ENCODE peak calls at places on chromosome X, in five cellular contexts. One of them, this sample, is unnamed.

GRCh38 chrX:48761674-48762471 is at the start of gene GLOD5:
- DNase-seq in suprapubic skin: no peak
- DNase-seq in sigmoid colon: no peak
- DNase-seq in K562: peak
- DNase-seq in transverse colon: peak
- DNase-seq in this sample: peak

GRCh38 chrX:13066391-13066790 is 22.0 kb upstream of the FAM9C start:
- DNase-seq in K562: no peak
- DNase-seq in transverse colon: no peak
- DNase-seq in sigmoid colon: no peak
- DNase-seq in suprapubic skin: no peak
- DNase-seq in this sample: no peak

GRCh38 chrX:111348363-111348927 is 63.5 kb downstream of the DCX start:
- DNase-seq in suprapubic skin: no peak
- DNase-seq in transverse colon: no peak
- DNase-seq in K562: no peak
- DNase-seq in sigmoid colon: no peak
- DNase-seq in this sample: no peak

GRCh38 chrX:130702867-130703707 is 199.9 kb downstream of the ENOX2 start:
- DNase-seq in suprapubic skin: no peak
- DNase-seq in K562: no peak
- DNase-seq in sigmoid colon: no peak
- DNase-seq in transverse colon: no peak
- DNase-seq in this sample: no peak

GRCh38 chrX:65685112-65685511 is 17.7 kb downstream of the MSN start:
- DNase-seq in transverse colon: no peak
- DNase-seq in K562: no peak
- DNase-seq in suprapubic skin: no peak
- DNase-seq in sigmoid colon: no peak
- DNase-seq in this sample: no peak

GRCh38 chrX:155938132-155938531 is 57.0 kb downstream of the VAMP7 start:
- DNase-seq in sigmoid colon: no peak
- DNase-seq in transverse colon: no peak
- DNase-seq in suprapubic skin: no peak
- DNase-seq in K562: no peak
- DNase-seq in this sample: no peak

GRCh38 chrX:115339441-115340025 is 50.0 kb downstream of the LUZP4 start:
- DNase-seq in suprapubic skin: no peak
- DNase-seq in transverse colon: no peak
- DNase-seq in K562: no peak
- DNase-seq in sigmoid colon: no peak
- DNase-seq in this sample: no peak

GRCh38 chrX:8971116-8971515 is 62.8 kb downstream of the FAM9B start:
- DNase-seq in suprapubic skin: no peak
- DNase-seq in sigmoid colon: no peak
- DNase-seq in K562: peak
- DNase-seq in transverse colon: no peak
- DNase-seq in this sample: no peak

GRCh38 chrX:47166126-47166525 is 21.1 kb downstream of the RBM10 start:
- DNase-seq in sigmoid colon: no peak
- DNase-seq in K562: no peak
- DNase-seq in suprapubic skin: peak
- DNase-seq in transverse colon: no peak
- DNase-seq in this sample: peak

GRCh38 chrX:39836802-39837420 is 260.8 kb downstream of the BCOR start:
- DNase-seq in sigmoid colon: no peak
- DNase-seq in suprapubic skin: no peak
- DNase-seq in transverse colon: no peak
- DNase-seq in K562: no peak
- DNase-seq in this sample: no peak

GRCh38 chrX:116499780-116500179 is 37.0 kb upstream of the CT83 start:
- DNase-seq in K562: no peak
- DNase-seq in sigmoid colon: no peak
- DNase-seq in transverse colon: no peak
- DNase-seq in suprapubic skin: no peak
- DNase-seq in this sample: no peak

GRCh38 chrX:54029543-54030143 is 14.6 kb downstream of the PHF8 start:
- DNase-seq in K562: no peak
- DNase-seq in transverse colon: no peak
- DNase-seq in sigmoid colon: peak
- DNase-seq in suprapubic skin: no peak
- DNase-seq in this sample: peak

GRCh38 chrX:56728321-56728720 is 722 bp upstream of the NBDY start:
- DNase-seq in suprapubic skin: no peak
- DNase-seq in sigmoid colon: no peak
- DNase-seq in transverse colon: no peak
- DNase-seq in K562: no peak
- DNase-seq in this sample: no peak

GRCh38 chrX:107482046-107482445 is 32.6 kb downstream of the FRMPD3 start:
- DNase-seq in suprapubic skin: no peak
- DNase-seq in transverse colon: no peak
- DNase-seq in K562: no peak
- DNase-seq in sigmoid colon: no peak
- DNase-seq in this sample: no peak

GRCh38 chrX:44020693-44021092 is 47.5 kb upstream of the NDP start:
- DNase-seq in suprapubic skin: no peak
- DNase-seq in transverse colon: no peak
- DNase-seq in sigmoid colon: no peak
- DNase-seq in K562: no peak
- DNase-seq in this sample: no peak

GRCh38 chrX:122094611-122095010 is 1047.2 kb downstream of the GLUD2 start:
- DNase-seq in suprapubic skin: no peak
- DNase-seq in K562: no peak
- DNase-seq in transverse colon: no peak
- DNase-seq in sigmoid colon: no peak
- DNase-seq in this sample: no peak

GRCh38 chrX:106144755-106145639 is 23.1 kb upstream of the PWWP3B start:
- DNase-seq in transverse colon: no peak
- DNase-seq in suprapubic skin: no peak
- DNase-seq in sigmoid colon: no peak
- DNase-seq in K562: no peak
- DNase-seq in this sample: peak

GRCh38 chrX:13014111-13015094 is 30.0 kb downstream of the FAM9C start:
- DNase-seq in transverse colon: no peak
- DNase-seq in suprapubic skin: no peak
- DNase-seq in sigmoid colon: no peak
- DNase-seq in K562: peak
- DNase-seq in this sample: no peak

GRCh38 chrX:106791495-106791894 is 11.0 kb upstream of the TBC1D8B start:
- DNase-seq in suprapubic skin: no peak
- DNase-seq in sigmoid colon: no peak
- DNase-seq in K562: no peak
- DNase-seq in transverse colon: no peak
- DNase-seq in this sample: no peak

GRCh38 chrX:71081348-71082148 is 13.4 kb upstream of the SNX12 start:
- DNase-seq in transverse colon: no peak
- DNase-seq in suprapubic skin: no peak
- DNase-seq in K562: no peak
- DNase-seq in sigmoid colon: no peak
- DNase-seq in this sample: no peak

GRCh38 chrX:117053260-117053659 is 590.5 kb upstream of the CT83 start:
- DNase-seq in suprapubic skin: no peak
- DNase-seq in transverse colon: no peak
- DNase-seq in sigmoid colon: no peak
- DNase-seq in K562: no peak
- DNase-seq in this sample: no peak

GRCh38 chrX:141341341-141341740 is 99.0 kb upstream of the SPANXC start:
- DNase-seq in sigmoid colon: no peak
- DNase-seq in K562: no peak
- DNase-seq in transverse colon: no peak
- DNase-seq in suprapubic skin: no peak
- DNase-seq in this sample: no peak

GRCh38 chrX:119041175-119041574 is 31.6 kb upstream of the CT47C1 start:
- DNase-seq in transverse colon: peak
- DNase-seq in suprapubic skin: no peak
- DNase-seq in sigmoid colon: peak
- DNase-seq in K562: peak
- DNase-seq in this sample: peak

GRCh38 chrX:101550825-101551767 is 749 bp downstream of the ARMCX1 start:
- DNase-seq in suprapubic skin: peak
- DNase-seq in transverse colon: no peak
- DNase-seq in K562: peak
- DNase-seq in sigmoid colon: peak
- DNase-seq in this sample: no peak

GRCh38 chrX:37685452-37686347 is at the start of gene XK:
- DNase-seq in sigmoid colon: peak
- DNase-seq in K562: peak
- DNase-seq in transverse colon: peak
- DNase-seq in suprapubic skin: no peak
- DNase-seq in this sample: peak
- TF ChIP-seq POLR2A in sigmoid colon: no peak
- TF ChIP-seq POLR2A in K562: peak
- TF ChIP-seq POLR2A in transverse colon: peak
- TF ChIP-seq POLR2A in suprapubic skin: no peak
- TF ChIP-seq POLR2A in this sample: no peak

DNA sequence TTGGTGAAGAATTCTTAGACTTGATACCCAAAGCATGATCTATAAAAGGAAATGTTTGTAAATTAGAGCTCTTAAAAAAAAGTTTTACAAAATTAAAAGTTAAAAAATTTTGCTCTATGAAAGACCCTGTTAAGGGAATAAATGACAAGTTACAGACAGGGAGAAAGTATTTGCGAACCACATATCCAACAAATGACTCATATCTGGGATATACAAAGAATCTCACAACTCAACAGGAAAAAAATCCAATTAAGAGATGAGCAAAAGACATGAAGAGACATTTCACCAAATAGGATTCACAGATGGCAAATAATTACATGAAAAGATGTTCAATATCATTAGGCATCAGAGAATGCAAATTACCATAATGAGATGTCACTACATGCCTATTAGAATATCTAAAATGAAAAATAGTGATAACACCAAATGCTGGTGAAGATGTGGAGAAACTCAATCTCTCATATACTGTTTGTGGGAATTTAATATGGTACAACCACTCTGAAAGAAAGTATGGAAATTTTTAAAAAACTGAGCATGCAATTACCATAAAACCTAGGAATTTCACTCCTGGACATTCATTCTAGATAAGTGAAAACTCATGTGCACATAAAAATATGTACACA is 100.8 kb upstream of the EOLA2 start:
- DNase-seq in transverse colon: no peak
- DNase-seq in suprapubic skin: no peak
- DNase-seq in K562: no peak
- DNase-seq in sigmoid colon: no peak
- DNase-seq in this sample: no peak
- TF ChIP-seq POLR2AphosphoS5 in transverse colon: no peak
- TF ChIP-seq POLR2AphosphoS5 in suprapubic skin: no peak
- TF ChIP-seq POLR2AphosphoS5 in K562: no peak
- TF ChIP-seq POLR2AphosphoS5 in sigmoid colon: no peak
- TF ChIP-seq POLR2AphosphoS5 in this sample: no peak

DNA sequence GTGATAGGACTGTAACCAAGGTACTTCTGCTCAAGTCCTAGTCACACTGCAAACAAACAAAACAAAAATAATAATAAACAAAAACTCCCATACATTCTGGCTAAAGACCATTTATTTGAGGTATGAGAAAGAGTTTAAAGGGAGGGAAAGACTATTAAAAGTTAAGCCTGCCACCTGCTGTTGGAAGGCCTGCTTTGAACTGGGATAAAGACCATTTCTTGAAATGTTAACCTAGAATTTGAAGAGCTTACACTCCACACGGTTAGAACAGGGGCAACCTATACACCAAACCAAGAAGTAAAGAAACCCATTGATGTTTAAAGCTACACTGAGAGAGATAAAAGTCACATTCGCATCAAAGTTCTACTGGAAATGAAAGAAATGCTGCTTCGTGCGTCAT is 548.7 kb upstream of the DIPK2B start:
- DNase-seq in suprapubic skin: no peak
- DNase-seq in K562: no peak
- DNase-seq in transverse colon: no peak
- DNase-seq in sigmoid colon: no peak
- DNase-seq in this sample: no peak
- TF ChIP-seq CTCF in suprapubic skin: no peak
- TF ChIP-seq CTCF in K562: peak
- TF ChIP-seq CTCF in transverse colon: peak
- TF ChIP-seq CTCF in sigmoid colon: no peak
- TF ChIP-seq CTCF in this sample: no peak

GRCh38 chrX:136250191-136251041 is 784 bp downstream of the MAP7D3 start:
- DNase-seq in K562: peak
- DNase-seq in transverse colon: no peak
- DNase-seq in sigmoid colon: no peak
- DNase-seq in suprapubic skin: no peak
- DNase-seq in this sample: no peak
- TF ChIP-seq POLR2A in K562: no peak
- TF ChIP-seq POLR2A in transverse colon: no peak
- TF ChIP-seq POLR2A in sigmoid colon: no peak
- TF ChIP-seq POLR2A in suprapubic skin: no peak
- TF ChIP-seq POLR2A in this sample: no peak

DNA sequence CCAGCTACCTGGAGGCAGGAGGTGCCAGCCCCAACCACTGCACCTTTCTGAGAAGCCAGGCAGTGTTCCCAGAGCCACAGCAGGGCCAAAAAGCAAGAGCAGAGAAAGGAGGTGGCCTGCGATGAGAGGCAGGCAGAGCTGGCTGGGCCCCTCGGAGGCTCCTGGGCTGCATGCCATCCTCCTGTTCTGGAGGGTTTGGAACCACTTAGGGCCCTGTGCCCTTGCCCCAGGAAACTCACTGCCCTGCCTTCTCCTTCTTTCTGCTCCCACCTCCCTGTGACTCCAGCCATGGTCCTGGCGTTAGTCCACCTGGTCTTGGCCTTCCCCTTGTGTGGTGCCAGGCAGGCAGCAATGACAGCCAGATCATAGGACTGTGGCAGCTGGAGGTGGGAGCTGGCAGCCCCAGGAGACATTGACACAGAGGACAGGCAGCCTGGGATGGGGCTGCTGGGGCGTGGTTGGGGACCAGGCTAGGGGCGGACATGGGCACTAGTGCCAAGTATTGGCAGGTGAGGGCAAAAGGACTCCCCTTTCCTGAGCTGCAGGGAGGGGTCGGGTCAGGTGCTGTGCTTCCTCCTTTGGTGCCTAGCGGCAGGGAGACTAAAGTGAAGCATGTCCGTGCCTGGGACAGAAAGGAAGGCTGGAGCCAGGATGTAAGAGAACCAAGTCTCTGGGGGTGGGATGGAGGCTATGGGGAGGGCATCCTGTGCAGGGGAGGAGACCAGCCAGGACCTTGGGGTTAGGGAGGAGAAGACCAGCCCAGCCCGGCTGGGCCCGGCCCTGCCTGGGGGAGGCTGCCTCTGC is 1.4 kb downstream of the APLN start:
- DNase-seq in K562: no peak
- DNase-seq in transverse colon: no peak
- DNase-seq in sigmoid colon: no peak
- DNase-seq in suprapubic skin: no peak
- DNase-seq in this sample: peak
- TF ChIP-seq POLR2AphosphoS5 in K562: no peak
- TF ChIP-seq POLR2AphosphoS5 in transverse colon: no peak
- TF ChIP-seq POLR2AphosphoS5 in sigmoid colon: no peak
- TF ChIP-seq POLR2AphosphoS5 in suprapubic skin: no peak
- TF ChIP-seq POLR2AphosphoS5 in this sample: no peak

DNA sequence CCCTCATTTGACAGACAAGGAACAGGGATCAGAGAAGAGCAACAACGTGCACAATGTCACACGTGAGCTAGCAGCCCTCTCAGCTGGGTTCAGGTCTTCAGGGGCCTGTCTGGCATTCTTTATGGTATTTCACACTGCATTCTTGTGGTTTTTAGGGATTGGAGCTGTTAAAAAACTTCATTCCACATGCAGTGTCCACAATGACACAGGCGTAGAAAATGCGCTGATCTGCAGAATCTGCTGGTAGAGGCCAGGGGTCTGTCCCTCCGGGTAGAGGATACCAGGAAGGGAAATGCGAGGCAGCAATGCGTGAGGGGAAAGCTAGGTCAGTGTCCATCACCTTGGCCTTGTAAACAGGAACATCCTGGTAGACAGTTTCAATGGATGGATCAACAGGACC is 36.6 kb downstream of the MAP7D3 start:
- DNase-seq in transverse colon: no peak
- DNase-seq in K562: no peak
- DNase-seq in sigmoid colon: no peak
- DNase-seq in suprapubic skin: no peak
- DNase-seq in this sample: no peak
- TF ChIP-seq CTCF in transverse colon: no peak
- TF ChIP-seq CTCF in K562: no peak
- TF ChIP-seq CTCF in sigmoid colon: no peak
- TF ChIP-seq CTCF in suprapubic skin: no peak
- TF ChIP-seq CTCF in this sample: no peak